ENCODE peak calls at places on chromosomes 12 and 14, in five cellular contexts. Q is heart right ventricle, E is A673, L is BE2C, H is fibroblast of lung. D is an unnamed sample. For H3K4me1, the result is how much of the 10 kb centered on the place peaks cover.

GRCh38 chr12:110937104-110937641 is 16.8 kb upstream of the MYL2 start:
- DNase-seq in Q (peak), L (peak), H (peak), E (peak), D (peak)

GRCh38 chr14:52458721-52459085 is 93.6 kb downstream of the TXNDC16 start:
- DNase-seq in H (peak), L (no peak), E (no peak), Q (no peak), D (no peak)

GRCh38 chr14:101361044-101361443 is 200.3 kb upstream of the DIO3 start:
- DNase-seq in E (no peak), L (no peak), Q (no peak), H (no peak), D (no peak)

GRCh38 chr14:100872641-100873071 is 30.9 kb downstream of the RTL1 start:
- DNase-seq in Q (no peak), H (peak), E (no peak), L (peak), D (peak)

GRCh38 chr12:79911889-79912656 is 22.8 kb downstream of the PPP1R12A start:
- DNase-seq in H (peak), Q (no peak), L (no peak), E (peak), D (no peak)

GRCh38 chr12:25126086-25126485 is 68.9 kb downstream of the DNAI7 start:
- DNase-seq in L (no peak), H (no peak), E (no peak), Q (no peak), D (no peak)

GRCh38 chr14:103313704-103314103 is 20.3 kb upstream of the EIF5 start:
- DNase-seq in H (no peak), E (no peak), Q (no peak), L (no peak), D (no peak)

GRCh38 chr14:89000007-89000942 is 175.8 kb downstream of the TTC8 start:
- DNase-seq in H (peak), L (peak), E (peak), Q (peak), D (peak)

GRCh38 chr12:130073721-130074120 is 88.5 kb upstream of the FZD10 start:
- DNase-seq in Q (no peak), L (no peak), H (no peak), E (no peak), D (no peak)

GRCh38 chr14:42980419-42980818 is 1373.7 kb downstream of the LRFN5 start:
- DNase-seq in E (peak), L (no peak), Q (no peak), H (no peak), D (no peak)

GRCh38 chr12:80756875-80757274 is 40.2 kb downstream of the MYF5 start:
- DNase-seq in H (peak), Q (no peak), E (no peak), L (no peak), D (no peak)

GRCh38 chr12:27821259-27821973 is 41.4 kb upstream of the MANSC4 start:
- DNase-seq in L (peak), H (peak), E (peak), Q (no peak), D (no peak)

GRCh38 chr12:18320036-18320617 is 58.8 kb downstream of the PIK3C2G start:
- DNase-seq in E (peak), Q (no peak), L (peak), H (peak), D (no peak)

DNA sequence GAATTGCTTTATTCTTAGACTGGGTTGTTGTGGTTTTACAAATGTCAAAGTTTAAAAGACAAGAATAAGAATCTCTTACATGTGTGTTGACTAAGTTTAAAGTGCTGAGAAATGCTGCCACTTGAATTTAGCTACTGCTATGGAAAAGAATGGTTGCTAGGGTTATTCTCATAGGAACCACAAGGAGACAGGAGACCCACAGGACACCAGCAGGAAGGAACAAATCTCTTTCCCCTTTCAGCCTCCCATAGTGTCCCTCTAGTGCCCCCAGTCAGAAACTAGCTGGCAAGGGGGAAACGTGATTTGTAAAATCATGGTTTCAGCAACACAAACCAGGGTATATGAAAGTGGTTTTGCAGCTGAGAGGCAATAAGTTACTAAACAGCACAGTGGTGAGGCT is 102.7 kb downstream of the ST8SIA1 start:
- DNase-seq in Q (no peak), L (no peak), E (no peak), H (peak), D (no peak)
- TF ChIP-seq CTCF in Q (no peak), L (no peak), E (no peak), H (peak), D (no peak)

GRCh38 chr12:13503094-13503835 is 306.7 kb downstream of the EMP1 start:
- DNase-seq in Q (no peak), H (peak), L (no peak), E (no peak), D (no peak)
- H3K4me1 ChIP-seq in Q (under half), H (under half), L (under half), E (under half), D (under half)

DNA sequence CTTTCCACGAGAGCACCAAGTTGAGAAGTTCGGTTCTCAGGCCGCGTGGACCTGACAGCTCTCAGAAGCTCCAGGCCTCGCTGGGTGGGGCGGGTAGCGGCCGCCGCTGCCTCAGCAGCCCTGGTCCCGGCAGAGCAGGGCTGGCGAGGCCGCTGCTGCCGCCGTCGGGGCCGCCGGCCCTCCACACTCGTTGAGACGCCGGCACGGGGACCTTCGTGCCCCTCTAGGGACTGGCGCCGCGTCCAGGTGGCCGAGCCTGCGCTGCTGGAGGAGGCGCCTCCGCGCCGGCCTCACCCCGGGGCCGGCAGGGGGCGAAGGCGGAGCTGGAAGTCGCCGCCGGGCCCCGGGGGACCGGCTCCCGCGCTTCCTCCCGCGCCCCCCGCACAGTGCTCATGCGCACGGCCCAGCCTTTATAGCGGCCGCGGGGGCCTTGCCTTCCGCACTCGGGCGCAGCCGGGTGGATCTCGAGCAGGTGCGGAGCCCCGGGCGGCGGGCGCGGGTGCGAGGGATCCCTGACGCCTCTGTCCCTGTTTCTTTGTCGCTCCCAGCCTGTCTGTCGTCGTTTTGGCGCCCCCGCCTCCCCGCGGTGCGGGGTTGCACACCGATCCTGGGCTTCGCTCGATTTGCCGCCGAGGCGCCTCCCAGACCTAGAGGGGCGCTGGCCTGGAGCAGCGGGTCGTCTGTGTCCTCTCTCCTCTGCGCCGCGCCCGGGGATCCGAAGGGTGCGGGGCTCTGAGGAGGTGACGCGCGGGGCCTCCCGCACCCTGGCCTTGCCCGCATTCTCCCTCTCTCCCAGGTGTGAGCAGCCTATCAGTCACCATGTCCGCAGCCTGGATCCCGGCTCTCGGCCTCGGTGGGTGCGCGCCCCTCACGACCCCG is at the start of gene COCH:
- DNase-seq in Q (peak), L (peak), H (peak), E (peak), D (peak)
- TF ChIP-seq CTCF in Q (peak), L (peak), H (no peak), E (no peak), D (peak)

DNA sequence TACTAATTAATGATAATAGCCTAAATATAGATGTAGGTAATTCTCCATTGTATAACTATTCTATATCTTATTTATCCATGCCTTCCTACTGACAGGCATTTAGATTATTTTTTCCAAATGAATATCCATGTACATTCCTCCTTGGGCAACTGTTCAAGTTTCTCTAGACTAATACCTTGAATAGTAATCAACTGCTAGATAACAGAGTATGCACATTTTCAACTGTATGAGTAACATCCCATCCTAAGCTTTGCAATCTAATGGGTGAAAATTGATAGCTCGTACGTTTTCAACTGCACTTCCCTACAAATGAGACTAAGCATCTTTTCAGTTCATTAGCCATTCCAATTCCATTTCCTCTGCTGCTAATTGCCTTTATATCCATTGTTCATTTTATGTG is 37.0 kb downstream of the YAF2 start:
- DNase-seq in Q (no peak), H (peak), L (no peak), E (no peak), D (no peak)
- H3K4me1 ChIP-seq in Q (under half), H (under half), L (under half), E (under half), D (under half)

GRCh38 chr14:60721331-60722162 is 2.6 kb downstream of the SIX4 start:
- DNase-seq in Q (peak), E (peak), L (peak), H (peak), D (peak)
- TF ChIP-seq CTCF in Q (no peak), E (peak), L (peak), H (peak), D (peak)

GRCh38 chr14:24331731-24332093 is 3.2 kb downstream of the ADCY4 start:
- DNase-seq in H (no peak), Q (no peak), L (no peak), E (no peak), D (no peak)

GRCh38 chr14:24335461-24336146 is 733 bp upstream of the ADCY4 start:
- DNase-seq in E (no peak), Q (no peak), L (no peak), H (no peak), D (peak)

GRCh38 chr14:24337144-24337823 is 2.4 kb upstream of the ADCY4 start:
- DNase-seq in Q (no peak), L (no peak), H (no peak), E (no peak), D (no peak)

GRCh38 chr14:24332094-24332983 is 2.5 kb downstream of the ADCY4 start:
- DNase-seq in L (peak), E (peak), H (peak), Q (peak), D (peak)

DNA sequence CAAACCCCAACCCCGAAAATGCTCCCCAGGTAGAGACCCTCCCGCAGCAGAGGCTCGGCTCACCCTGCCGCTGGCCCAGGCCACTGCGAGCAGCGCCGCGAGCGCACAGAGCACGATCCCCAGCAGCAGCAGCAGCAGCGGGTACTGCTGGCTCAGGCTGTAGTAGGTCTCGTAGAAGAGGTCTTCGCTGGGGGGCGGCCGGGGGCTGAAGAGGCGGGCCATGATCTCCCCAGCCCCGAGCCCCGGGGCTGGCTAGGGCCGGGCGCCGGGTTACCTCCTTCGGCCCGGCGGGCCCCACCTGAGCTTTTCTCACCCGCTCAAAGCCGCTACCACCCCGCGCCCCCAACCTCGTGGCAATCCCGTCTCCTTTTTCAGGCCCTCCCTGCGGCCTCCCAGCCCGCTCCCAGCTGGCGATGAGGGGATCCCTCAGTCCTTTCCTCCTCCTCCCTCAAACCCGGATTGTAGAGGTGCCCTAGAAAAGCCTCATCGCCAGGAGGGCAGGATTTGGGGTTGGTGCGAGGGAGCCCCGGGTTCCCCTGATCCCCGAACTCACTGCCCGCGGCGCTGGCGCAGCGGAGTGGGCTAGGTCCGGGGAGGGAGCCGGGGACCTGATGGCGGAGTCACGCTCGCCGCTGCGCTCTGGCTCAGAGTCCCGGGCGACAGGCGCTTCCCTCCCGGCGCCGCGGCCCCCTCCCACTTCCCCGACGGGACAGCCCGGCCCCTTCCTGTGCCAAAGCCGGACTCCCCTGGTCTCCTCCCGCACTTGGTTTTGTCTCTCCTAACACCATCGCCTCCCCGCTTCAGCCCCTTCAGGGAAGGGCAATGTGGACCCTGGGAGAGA is at the start of gene ADCY4:
- DNase-seq in H (no peak), L (no peak), Q (peak), E (no peak), D (no peak)
- H3K4me1 ChIP-seq in H (under half), L (under half), Q (under half), E (under half), D (half or more)

GRCh38 chr12:112803620-112804279 is 12.2 kb downstream of the RPH3A start:
- DNase-seq in E (no peak), L (no peak), H (no peak), Q (no peak), D (no peak)
- TF ChIP-seq CTCF in E (peak), L (peak), H (no peak), Q (no peak), D (no peak)

DNA sequence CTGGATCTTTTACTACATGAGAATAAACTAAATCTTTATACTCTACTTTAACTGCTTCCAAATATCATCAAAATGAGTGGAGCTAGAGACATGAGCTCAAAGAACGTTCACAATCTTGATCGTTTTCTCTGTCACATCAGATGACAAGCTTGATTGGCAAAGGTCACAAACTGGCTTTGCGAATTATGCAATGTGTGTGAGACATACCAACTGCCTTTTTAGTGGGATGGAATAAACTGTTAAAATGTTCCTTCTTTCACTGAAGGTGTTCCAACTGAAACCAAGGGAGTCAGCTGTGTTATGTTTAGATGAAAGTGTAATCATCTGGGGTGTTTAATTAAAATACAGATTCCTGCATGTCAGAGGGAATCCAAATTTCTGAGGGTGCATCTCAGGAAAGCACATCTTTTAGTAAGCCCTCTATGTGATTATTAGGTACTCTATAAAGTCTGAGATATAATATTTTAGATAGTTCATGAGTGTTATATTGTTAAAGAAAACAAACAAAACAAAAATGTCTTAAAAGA is 21.9 kb downstream of the KITLG start:
- DNase-seq in L (no peak), H (no peak), Q (no peak), E (no peak), D (no peak)
- H3K4me1 ChIP-seq in L (under half), H (under half), Q (under half), E (under half), D (under half)

GRCh38 chr12:55707841-55708694 is at the start of gene ITGA7:
- DNase-seq in Q (peak), H (peak), E (peak), L (peak), D (peak)

GRCh38 chr12:55704824-55705780 is 2.6 kb downstream of the ITGA7 start:
- DNase-seq in H (no peak), Q (no peak), L (no peak), E (no peak), D (no peak)

GRCh38 chr12:55706840-55707671 is 648 bp downstream of the ITGA7 start:
- DNase-seq in L (no peak), Q (no peak), H (no peak), E (no peak), D (no peak)

GRCh38 chr12:55703976-55704761 is 3.5 kb downstream of the ITGA7 start:
- DNase-seq in L (no peak), Q (peak), E (no peak), H (peak), D (no peak)

GRCh38 chr12:55705802-55706402 is 1.8 kb downstream of the ITGA7 start:
- DNase-seq in L (no peak), E (no peak), H (no peak), Q (peak), D (no peak)
- TF ChIP-seq CTCF in L (peak), E (peak), H (peak), Q (peak), D (peak)

GRCh38 chr12:40351976-40352375 is 127.2 kb downstream of the LRRK2 start:
- DNase-seq in Q (no peak), H (peak), L (no peak), E (no peak), D (no peak)
- H3K4me1 ChIP-seq in Q (under half), H (under half), L (under half), E (under half), D (under half)